ENCODE peak calls at places on chromosomes 7 and 10, in four cellular contexts. M is K562, T is HCT116, G is HepG2. E is an unnamed sample.

GRCh38 chr10:69662173-69662685 is 32.2 kb downstream of the FAM241B start:
- DNase-seq in M (no peak), T (no peak), G (no peak), E (no peak)

GRCh38 chr10:96910488-96911395 is 78.6 kb downstream of the LCOR start:
- DNase-seq in M (peak), T (peak), G (peak), E (peak)

GRCh38 chr7:134662871-134663205 is 16.2 kb downstream of the BPGM start:
- DNase-seq in M (no peak), T (no peak), G (no peak), E (no peak)

GRCh38 chr10:117174439-117175214 is 22.7 kb upstream of the KCNK18 start:
- DNase-seq in M (peak), T (peak), G (peak), E (peak)

GRCh38 chr7:27104244-27105149 is 2.0 kb upstream of the HOXA2 start:
- DNase-seq in M (no peak), T (no peak), G (no peak), E (no peak)

GRCh38 chr7:30245913-30246312 is 38.5 kb upstream of the ZNRF2 start:
- DNase-seq in M (no peak), T (no peak), G (no peak), E (no peak)

GRCh38 chr7:39413866-39414668 is 152.1 kb upstream of the YAE1 start:
- DNase-seq in M (peak), T (peak), G (peak), E (no peak)

GRCh38 chr10:20890491-20891337 is 6.4 kb downstream of the NEBL start:
- DNase-seq in M (no peak), T (no peak), G (no peak), E (no peak)

GRCh38 chr10:117222552-117223412 is 18.1 kb upstream of the SLC18A2 start:
- DNase-seq in M (no peak), T (no peak), G (no peak), E (no peak)

GRCh38 chr10:76160758-76161555 is 729.5 kb downstream of the LRMDA start:
- DNase-seq in M (no peak), T (no peak), G (no peak), E (no peak)

GRCh38 chr7:13541326-13541725 is 448.1 kb downstream of the ETV1 start:
- DNase-seq in M (no peak), T (no peak), G (no peak), E (no peak)

GRCh38 chr10:133158756-133159610 is 1.0 kb upstream of the KNDC1 start:
- DNase-seq in M (peak), T (no peak), G (no peak), E (no peak)

GRCh38 chr7:35185908-35186731 is 67.8 kb downstream of the TBX20 start:
- DNase-seq in M (no peak), T (no peak), G (no peak), E (no peak)

GRCh38 chr7:115679976-115680375 is 350.6 kb downstream of the TFEC start:
- DNase-seq in M (no peak), T (peak), G (peak), E (peak)

GRCh38 chr10:3500408-3500856 is 284.6 kb downstream of the KLF6 start:
- DNase-seq in M (no peak), T (no peak), G (peak), E (no peak)

GRCh38 chr10:60591119-60591518 is 187.2 kb upstream of the CDK1 start:
- DNase-seq in M (no peak), T (no peak), G (no peak), E (no peak)

GRCh38 chr7:121382479-121382878 is 13.6 kb downstream of the FAM3C start:
- DNase-seq in M (no peak), T (no peak), G (no peak), E (no peak)

GRCh38 chr10:73094249-73094850 is 2.3 kb downstream of the P4HA1 start:
- DNase-seq in M (peak), T (no peak), G (no peak), E (no peak)

GRCh38 chr7:151423936-151424335 is 14.1 kb upstream of the WDR86 start:
- DNase-seq in M (no peak), T (no peak), G (no peak), E (no peak)

GRCh38 chr7:81691199-81691821 is 78.5 kb downstream of the HGF start:
- DNase-seq in M (no peak), T (no peak), G (no peak), E (no peak)

GRCh38 chr7:108973075-108973474 is 403.4 kb downstream of the DNAJB9 start:
- DNase-seq in M (no peak), T (peak), G (no peak), E (no peak)

GRCh38 chr10:131820626-131821025 is 80.2 kb upstream of the PPP2R2D start:
- DNase-seq in M (no peak), T (no peak), G (no peak), E (no peak)

GRCh38 chr7:111863269-111863668 is 301.0 kb upstream of the IMMP2L start:
- DNase-seq in M (no peak), T (no peak), G (no peak), E (no peak)

GRCh38 chr7:112554591-112554990 is 73.8 kb downstream of the LSMEM1 start:
- DNase-seq in M (no peak), T (no peak), G (no peak), E (no peak)

GRCh38 chr7:47852330-47853245 is 95.7 kb downstream of the PKD1L1 start:
- DNase-seq in M (no peak), T (no peak), G (no peak), E (no peak)

GRCh38 chr10:25101466-25101865 is 73.3 kb upstream of the GPR158 start:
- DNase-seq in M (no peak), T (no peak), G (no peak), E (no peak)

GRCh38 chr10:45457487-45457886 is 83.5 kb downstream of the ALOX5 start:
- DNase-seq in M (no peak), T (no peak), G (no peak), E (no peak)

GRCh38 chr10:45454262-45454661 is 80.2 kb downstream of the ALOX5 start:
- DNase-seq in M (no peak), T (no peak), G (no peak), E (no peak)

GRCh38 chr10:45454859-45455258 is 80.8 kb downstream of the ALOX5 start:
- DNase-seq in M (no peak), T (no peak), G (no peak), E (no peak)

GRCh38 chr10:45453639-45454250 is 79.7 kb downstream of the ALOX5 start:
- DNase-seq in M (no peak), T (no peak), G (no peak), E (no peak)

GRCh38 chr10:45456822-45457221 is 82.8 kb downstream of the ALOX5 start:
- DNase-seq in M (no peak), T (no peak), G (no peak), E (no peak)
- TF ChIP-seq TCF7L2 in M (no peak), T (no peak), G (no peak), E (no peak)

GRCh38 chr10:90571876-90572275 is 286.0 kb downstream of the HTR7 start:
- DNase-seq in M (no peak), T (no peak), G (no peak), E (no peak)
- TF ChIP-seq POLR2AphosphoS5 in M (no peak), T (no peak), G (no peak), E (no peak)

DNA sequence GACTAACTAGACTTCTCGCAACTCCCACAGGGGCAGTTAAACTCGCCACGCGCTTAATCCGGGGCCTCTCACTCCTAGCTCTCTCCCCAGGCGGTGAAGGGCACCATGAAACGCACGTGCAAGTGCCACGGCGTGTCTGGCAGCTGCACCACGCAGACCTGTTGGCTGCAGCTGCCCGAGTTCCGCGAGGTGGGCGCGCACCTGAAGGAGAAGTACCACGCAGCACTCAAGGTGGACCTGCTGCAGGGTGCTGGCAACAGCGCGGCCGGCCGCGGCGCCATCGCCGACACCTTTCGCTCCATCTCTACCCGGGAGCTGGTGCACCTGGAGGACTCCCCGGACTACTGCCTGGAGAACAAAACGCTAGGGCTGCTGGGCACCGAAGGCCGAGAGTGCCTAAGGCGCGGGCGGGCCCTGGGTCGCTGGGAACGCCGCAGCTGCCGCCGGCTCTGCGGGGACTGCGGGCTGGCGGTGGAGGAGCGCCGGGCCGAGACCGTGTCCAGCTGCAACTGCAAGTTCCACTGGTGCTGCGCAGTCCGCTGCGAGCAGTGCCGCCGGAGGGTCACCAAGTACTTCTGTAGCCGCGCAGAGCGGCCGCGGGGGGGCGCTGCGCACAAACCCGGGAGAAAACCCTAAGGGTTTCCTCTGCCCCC is 19.5 kb downstream of the WNT8B start:
- DNase-seq in M (peak), T (peak), G (peak), E (peak)
- TF ChIP-seq REST in M (no peak), T (no peak), G (no peak), E (peak)

DNA sequence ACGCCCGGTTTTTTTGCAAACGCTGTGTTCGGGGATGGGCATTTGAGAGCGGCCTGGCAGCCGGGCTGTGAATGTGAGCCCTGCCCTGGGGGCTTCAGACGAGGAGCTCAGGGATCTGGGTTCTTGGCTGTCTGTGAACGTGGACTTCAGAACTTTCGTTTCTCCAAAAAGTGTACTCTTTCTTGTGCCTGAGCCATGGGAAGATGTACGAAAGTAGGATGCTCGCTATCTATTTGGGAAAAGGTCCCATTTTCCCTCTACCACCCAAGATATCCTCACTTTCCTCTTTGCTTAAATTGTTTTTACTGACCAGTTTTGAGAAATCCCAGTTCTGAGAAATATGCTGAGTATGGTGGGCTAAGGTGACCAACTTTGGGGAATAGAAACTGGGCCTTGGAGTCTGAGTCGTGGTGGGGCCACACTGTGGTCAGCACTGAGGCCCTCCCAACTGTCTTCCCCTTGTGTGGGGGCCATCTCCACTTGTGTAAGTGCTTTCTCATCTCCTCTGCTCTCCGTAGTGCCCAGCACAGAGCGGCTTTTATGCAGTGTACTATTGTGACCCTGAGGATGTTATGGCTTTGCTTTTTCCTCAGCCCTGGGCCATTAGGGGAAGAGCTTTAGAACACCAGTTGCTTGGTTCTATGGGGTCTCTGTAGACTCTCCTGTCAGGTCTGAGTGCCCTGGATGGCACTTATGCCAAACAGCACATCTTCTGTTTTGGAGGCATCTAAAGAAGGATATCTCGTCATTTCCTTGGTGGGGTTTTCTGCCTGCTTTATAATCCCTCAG is 918 bp downstream of the DBNL start:
- DNase-seq in M (no peak), T (no peak), G (no peak), E (no peak)
- TF ChIP-seq TCF7L2 in M (no peak), T (no peak), G (no peak), E (no peak)

GRCh38 chr10:104334561-104334960 is 3.7 kb downstream of the ITPRIP start:
- DNase-seq in M (no peak), T (no peak), G (no peak), E (no peak)

GRCh38 chr10:104334965-104335650 is 3.2 kb downstream of the ITPRIP start:
- DNase-seq in M (no peak), T (no peak), G (no peak), E (no peak)

GRCh38 chr10:104337985-104338735 is at the start of gene ITPRIP:
- DNase-seq in M (peak), T (peak), G (peak), E (no peak)

GRCh38 chr10:104337527-104337984 is 709 bp downstream of the ITPRIP start:
- DNase-seq in M (peak), T (no peak), G (no peak), E (no peak)

GRCh38 chr10:104336829-104337526 is 1.3 kb downstream of the ITPRIP start:
- DNase-seq in M (no peak), T (no peak), G (peak), E (no peak)
- TF ChIP-seq POLR2AphosphoS5 in M (no peak), T (no peak), G (no peak), E (no peak)

GRCh38 chr7:77606561-77606960 is 69.5 kb downstream of the PTPN12 start:
- DNase-seq in M (no peak), T (no peak), G (no peak), E (no peak)

DNA sequence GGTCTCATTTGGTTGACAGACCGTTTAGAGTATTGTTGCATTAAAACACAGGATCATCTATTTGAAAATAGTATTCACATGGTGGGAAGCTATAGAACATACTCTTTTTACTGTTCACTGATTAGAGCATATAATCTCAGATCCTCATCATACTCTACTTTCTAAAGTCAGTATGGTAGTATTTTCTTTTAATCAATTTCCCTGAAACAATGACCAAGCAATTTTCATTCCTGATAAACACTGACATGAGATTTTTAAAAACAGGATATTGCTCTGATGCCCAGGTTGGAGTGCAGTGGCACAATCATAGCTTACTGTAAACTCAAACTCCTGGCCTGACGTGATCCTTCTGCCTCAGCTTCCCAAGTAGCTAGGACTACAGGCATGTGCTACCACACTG is 63.9 kb downstream of the PTPN12 start:
- DNase-seq in M (no peak), T (no peak), G (no peak), E (no peak)
- TF ChIP-seq REST in M (no peak), T (no peak), G (no peak), E (no peak)

GRCh38 chr10:16847644-16848043 is 30.4 kb upstream of the RSU1 start:
- DNase-seq in M (no peak), T (no peak), G (no peak), E (no peak)

GRCh38 chr10:16845248-16845647 is 28.0 kb upstream of the RSU1 start:
- DNase-seq in M (no peak), T (no peak), G (no peak), E (no peak)

GRCh38 chr10:16848562-16849154 is 31.4 kb upstream of the RSU1 start:
- DNase-seq in M (no peak), T (no peak), G (no peak), E (no peak)

GRCh38 chr10:16843252-16843870 is 26.1 kb upstream of the RSU1 start:
- DNase-seq in M (peak), T (peak), G (peak), E (peak)
- TF ChIP-seq TCF7L2 in M (no peak), T (no peak), G (no peak), E (no peak)

DNA sequence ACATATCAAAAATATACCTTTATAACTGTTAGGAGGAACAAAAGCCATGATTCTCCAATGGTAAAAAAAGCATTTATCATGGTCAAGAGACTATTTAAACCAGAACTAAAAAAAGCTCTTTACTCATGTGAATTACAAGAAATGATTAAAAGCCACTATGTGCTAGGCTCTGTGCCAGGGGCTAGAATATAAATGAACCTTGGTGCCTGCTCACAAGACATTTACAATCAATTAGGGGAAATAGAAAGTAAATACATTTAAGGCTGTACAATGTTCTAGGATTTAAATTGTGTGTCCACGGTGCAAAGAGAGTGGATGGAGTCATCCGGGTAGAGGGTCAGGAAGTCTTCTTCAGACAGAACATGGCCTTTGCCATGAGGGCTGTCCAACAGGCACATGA is 320.0 kb downstream of the ELMO1 start:
- DNase-seq in M (no peak), T (no peak), G (no peak), E (no peak)
- TF ChIP-seq POLR2AphosphoS5 in M (no peak), T (no peak), G (no peak), E (no peak)

GRCh38 chr7:154412105-154412504 is 359.9 kb downstream of the DPP6 start:
- DNase-seq in M (no peak), T (no peak), G (no peak), E (no peak)
- TF ChIP-seq REST in M (no peak), T (no peak), G (no peak), E (no peak)

GRCh38 chr7:73625276-73625675 is 954 bp upstream of the MLXIPL start:
- DNase-seq in M (no peak), T (no peak), G (no peak), E (no peak)
- TF ChIP-seq TCF7L2 in M (no peak), T (no peak), G (no peak), E (no peak)